ENCODE peak calls at places on chromosomes 7 and 10, in six cellular contexts. Z, K, N, B, I and P are unnamed samples.
A peak's percentile ranks its signal among the peaks of the same experiment; 100 is the strongest.

GRCh38 chr7:50677279-50677996 is 105.3 kb downstream of the GRB10 start:
- DNase-seq in Z (no peak), K (no peak), N (no peak), B (no peak), I (no peak), P (no peak)

GRCh38 chr10:46557319-46558140 is 1.1 kb upstream of the GPRIN2 start:
- DNase-seq in Z (no peak), K (peak; percentile 15), N (peak; percentile 14), B (peak; percentile 55), I (no peak), P (no peak)

GRCh38 chr10:63766766-63767505 is 245.7 kb downstream of the REEP3 start:
- DNase-seq in Z (peak; percentile 37), K (no peak), N (no peak), B (no peak), I (no peak), P (no peak)

GRCh38 chr7:142357953-142358520 is 100.2 kb upstream of the PRSS58 start:
- DNase-seq in Z (peak; percentile 85), K (peak; percentile 20), N (no peak), B (no peak), I (peak; percentile 25), P (no peak)

GRCh38 chr10:95327367-95327766 is 36.6 kb upstream of the PDLIM1 start:
- DNase-seq in Z (peak; percentile 12), K (peak; percentile 65), N (no peak), B (no peak), I (no peak), P (no peak)

GRCh38 chr10:102633282-102633681 is 11.0 kb upstream of the TRIM8 start:
- DNase-seq in Z (peak; percentile 57), K (no peak), N (no peak), B (peak; percentile 76), I (no peak), P (no peak)

GRCh38 chr10:129893690-129894089 is 70.4 kb downstream of the EBF3 start:
- DNase-seq in Z (no peak), K (no peak), N (no peak), B (no peak), I (no peak), P (no peak)

GRCh38 chr7:75876126-75876881 is 2.5 kb upstream of the RHBDD2 start:
- DNase-seq in Z (no peak), K (no peak), N (no peak), B (no peak), I (no peak), P (no peak)

GRCh38 chr7:69411466-69411865 is 186.8 kb upstream of the AUTS2 start:
- DNase-seq in Z (no peak), K (no peak), N (no peak), B (no peak), I (no peak), P (no peak)

GRCh38 chr10:114917927-114918672 is 19.9 kb upstream of the TRUB1 start:
- DNase-seq in Z (no peak), K (no peak), N (no peak), B (no peak), I (no peak), P (peak; percentile 5)

GRCh38 chr7:128361463-128362441 is at the start of gene PRRT4:
- DNase-seq in Z (no peak), K (peak; percentile 56), N (no peak), B (no peak), I (peak; percentile 52), P (no peak)

GRCh38 chr10:21372651-21373410 is 152.7 kb downstream of the SKIDA1 start:
- DNase-seq in Z (peak; percentile 92), K (no peak), N (no peak), B (peak; percentile 81), I (peak; percentile 11), P (no peak)

GRCh38 chr7:130791746-130792145 is 57.7 kb upstream of the KLF14 start:
- DNase-seq in Z (no peak), K (no peak), N (no peak), B (no peak), I (no peak), P (no peak)

GRCh38 chr7:95334434-95334833 is 10.1 kb upstream of the PON1 start:
- DNase-seq in Z (no peak), K (no peak), N (no peak), B (no peak), I (no peak), P (no peak)

GRCh38 chr7:19145429-19146201 is 394 bp upstream of the FERD3L start:
- DNase-seq in Z (no peak), K (no peak), N (no peak), B (no peak), I (no peak), P (no peak)

GRCh38 chr7:105707967-105708580 is 126.8 kb upstream of the EFCAB10 start:
- DNase-seq in Z (no peak), K (no peak), N (no peak), B (no peak), I (no peak), P (no peak)

GRCh38 chr10:130109796-130110235 is 814 bp downstream of the C10orf143 start:
- DNase-seq in Z (peak; percentile 89), K (peak; percentile 86), N (peak; percentile 56), B (peak; percentile 71), I (peak; percentile 75), P (no peak)

GRCh38 chr7:42315631-42316030 is 78.6 kb upstream of the GLI3 start:
- DNase-seq in Z (peak; percentile 47), K (no peak), N (no peak), B (no peak), I (no peak), P (no peak)

GRCh38 chr10:117946525-117947070 is 100.1 kb downstream of the RAB11FIP2 start:
- DNase-seq in Z (no peak), K (no peak), N (no peak), B (no peak), I (no peak), P (no peak)

GRCh38 chr10:121357323-121357835 is 240.9 kb downstream of the FGFR2 start:
- DNase-seq in Z (no peak), K (peak; percentile 6), N (no peak), B (no peak), I (no peak), P (no peak)

GRCh38 chr7:75688200-75689136 is 50.3 kb downstream of the HIP1 start:
- DNase-seq in Z (no peak), K (peak; percentile 41), N (no peak), B (no peak), I (no peak), P (no peak)

DNA sequence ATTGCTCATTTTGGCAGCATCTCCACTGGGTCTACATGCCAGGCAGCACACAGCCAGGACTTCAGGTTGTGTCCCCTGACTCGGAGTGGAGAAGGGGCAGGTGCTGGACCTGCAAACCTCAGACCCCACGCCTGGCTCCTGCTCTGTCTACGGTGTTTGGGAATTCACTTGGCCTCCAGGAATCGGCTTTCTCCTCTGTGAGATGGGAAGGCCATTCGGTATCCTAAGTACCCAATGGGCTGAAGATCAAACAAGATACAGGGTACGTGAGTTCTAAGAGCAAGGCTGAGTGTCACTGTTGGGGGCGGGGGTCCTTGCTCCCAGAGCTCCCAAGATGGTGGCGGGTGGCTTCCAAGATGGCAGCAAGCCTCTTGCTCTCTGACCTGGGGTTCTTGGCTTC is 73.2 kb upstream of the EN2 start:
- DNase-seq in Z (no peak), K (no peak), N (no peak), B (no peak), I (no peak), P (no peak)
- H3K27me3 ChIP-seq in Z (peaks cover 37% of the 10 kb centered on the region), K (peaks cover 30% of the 10 kb centered on the region), N (no peaks in the 10 kb centered on the region), B (peaks cover 85% of the 10 kb centered on the region), I (peaks cover 21% of the 10 kb centered on the region), P (peaks cover 100% of the 10 kb centered on the region)

GRCh38 chr10:127880557-127880956 is 12.2 kb downstream of the CLRN3 start:
- DNase-seq in Z (no peak), K (no peak), N (no peak), B (no peak), I (no peak), P (peak; percentile 89)
- H3K4me1 ChIP-seq in Z (no peaks in the 10 kb centered on the region), K (peaks cover 11% of the 10 kb centered on the region), N (no peaks in the 10 kb centered on the region), B (no peaks in the 10 kb centered on the region), I (no peaks in the 10 kb centered on the region), P (no peaks in the 10 kb centered on the region)

DNA sequence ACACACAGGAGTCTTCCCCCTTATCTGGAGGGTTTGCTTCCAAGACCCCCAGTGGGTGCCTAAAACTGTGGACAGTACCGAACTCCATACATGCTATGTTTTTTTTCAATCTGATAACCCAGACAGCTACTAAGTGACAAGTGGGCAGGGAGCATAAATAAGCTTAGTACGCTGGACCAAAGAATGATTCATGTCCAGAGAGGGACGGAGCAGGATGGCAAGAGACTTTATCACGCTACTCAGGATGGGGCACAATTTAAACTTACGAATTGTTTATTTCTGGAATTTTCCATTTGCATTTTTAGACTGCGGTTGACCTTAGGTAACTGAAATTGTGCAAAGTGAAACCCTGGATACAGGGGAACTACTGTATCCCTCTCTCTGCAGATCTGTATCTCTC is 410.0 kb upstream of the MKI67 start:
- DNase-seq in Z (no peak), K (no peak), N (no peak), B (no peak), I (no peak), P (no peak)
- H3K27me3 ChIP-seq in Z (no peaks in the 10 kb centered on the region), K (no peaks in the 10 kb centered on the region), N (no peaks in the 10 kb centered on the region), B (no peaks in the 10 kb centered on the region), I (peaks cover 6% of the 10 kb centered on the region), P (peaks cover 51% of the 10 kb centered on the region)

DNA sequence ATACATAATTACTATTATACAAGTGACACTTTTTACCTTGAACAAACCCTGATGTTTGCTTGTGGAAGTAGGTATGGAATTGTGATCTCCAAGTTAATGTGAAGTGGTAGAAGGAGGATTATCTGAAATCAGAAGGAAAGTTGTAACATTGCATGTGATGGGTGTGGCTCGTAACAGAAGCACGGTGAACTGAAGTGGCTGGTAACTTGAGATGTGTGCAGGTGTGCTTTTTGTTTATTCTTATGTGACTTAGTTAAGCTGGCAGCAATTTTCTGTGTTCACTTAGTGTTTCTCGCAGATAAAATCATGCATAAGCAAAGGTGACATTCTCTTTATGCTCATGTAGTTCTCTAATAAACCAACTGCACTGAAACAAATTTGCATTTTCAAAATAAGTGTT is 82.3 kb downstream of the ZEB1 start:
- DNase-seq in Z (no peak), K (no peak), N (no peak), B (no peak), I (no peak), P (no peak)
- H3K4me1 ChIP-seq in Z (no peaks in the 10 kb centered on the region), K (peaks cover 8% of the 10 kb centered on the region), N (no peaks in the 10 kb centered on the region), B (no peaks in the 10 kb centered on the region), I (no peaks in the 10 kb centered on the region), P (peaks cover 24% of the 10 kb centered on the region)

GRCh38 chr7:140218656-140219055 is 41.9 kb upstream of the KDM7A start:
- DNase-seq in Z (no peak), K (no peak), N (no peak), B (no peak), I (no peak), P (no peak)
- H3K27me3 ChIP-seq in Z (no peaks in the 10 kb centered on the region), K (no peaks in the 10 kb centered on the region), N (no peaks in the 10 kb centered on the region), B (no peaks in the 10 kb centered on the region), I (no peaks in the 10 kb centered on the region), P (no peaks in the 10 kb centered on the region)